ENCODE peak calls at places on chromosomes 2 and 18, in five cellular contexts. X is GM13976, G is SJSA1, N is AG09319, Q is cardiac fibroblast. A is an unnamed sample.

GRCh38 chr2:70070557-70071268 is 16.6 kb upstream of the PCBP1 start:
- DNase-seq in X (peak), Q (peak), N (peak), G (peak), A (peak)

GRCh38 chr2:160869411-160869810 is 290.8 kb upstream of the TANK start:
- DNase-seq in N (peak), X (no peak), Q (peak), G (peak), A (no peak)

GRCh38 chr2:231348173-231348572 is 47.3 kb upstream of the B3GNT7 start:
- DNase-seq in Q (peak), G (peak), N (no peak), X (no peak), A (peak)

GRCh38 chr2:230872151-230872967 is 7.6 kb downstream of the ITM2C start:
- DNase-seq in Q (no peak), X (peak), G (no peak), N (no peak), A (no peak)

GRCh38 chr2:134736167-134736885 is 17.5 kb upstream of the TMEM163 start:
- DNase-seq in X (no peak), Q (peak), G (peak), N (no peak), A (peak)

GRCh38 chr18:26547302-26548143 is 830 bp downstream of the KCTD1 start:
- DNase-seq in X (peak), N (peak), G (no peak), Q (peak), A (no peak)

GRCh38 chr2:124437811-124438210 is 412.7 kb downstream of the CNTNAP5 start:
- DNase-seq in G (no peak), Q (peak), N (no peak), X (no peak), A (no peak)

GRCh38 chr18:45793295-45793965 is 32.0 kb upstream of the SIGLEC15 start:
- DNase-seq in Q (peak), N (peak), G (peak), X (no peak), A (peak)

GRCh38 chr18:13613591-13614317 is 112.6 kb downstream of the FAM210A start:
- DNase-seq in N (no peak), G (no peak), X (peak), Q (no peak), A (no peak)

GRCh38 chr2:27307545-27308358 is 493 bp downstream of the UCN start:
- DNase-seq in Q (no peak), N (no peak), G (no peak), X (no peak), A (no peak)

GRCh38 chr2:159775006-159775405 is 23.0 kb downstream of the CD302 start:
- DNase-seq in N (no peak), Q (no peak), G (no peak), X (no peak), A (no peak)

GRCh38 chr2:57878573-57878910 is 168.1 kb upstream of the VRK2 start:
- DNase-seq in Q (no peak), N (no peak), G (no peak), X (no peak), A (no peak)

GRCh38 chr18:78814321-78814720 is 165.3 kb upstream of the SALL3 start:
- DNase-seq in X (no peak), N (no peak), Q (no peak), G (no peak), A (no peak)